ENCODE peak calls at places on chromosomes 11 and 22, in seven cellular contexts. P, Q, H, T, B, M and S are unnamed samples.

GRCh38 chr11:80197155-80197554 is 756.3 kb upstream of the TENM4 start:
- DNase-seq in P (no peak), Q (no peak), H (no peak), T (no peak), B (no peak), M (no peak), S (no peak)

GRCh38 chr22:38982008-38982927 is at the start of gene APOBEC3B:
- DNase-seq in P (peak), Q (peak), H (no peak), T (peak), B (peak), M (no peak), S (peak)

GRCh38 chr11:70742553-70743291 is 344.4 kb downstream of the CTTN start:
- DNase-seq in P (no peak), Q (no peak), H (no peak), T (no peak), B (no peak), M (peak), S (no peak)

GRCh38 chr11:94734563-94735275 is 33.4 kb upstream of the AMOTL1 start:
- DNase-seq in P (no peak), Q (no peak), H (no peak), T (no peak), B (peak), M (peak), S (no peak)

GRCh38 chr11:72241290-72241781 is 2.6 kb downstream of the PHOX2A start:
- DNase-seq in P (no peak), Q (no peak), H (no peak), T (no peak), B (no peak), M (no peak), S (no peak)

GRCh38 chr11:72848846-72849466 is 34.7 kb downstream of the ATG16L2 start:
- DNase-seq in P (peak), Q (no peak), H (peak), T (no peak), B (peak), M (peak), S (peak)

GRCh38 chr22:32542332-32543019 is 67.9 kb downstream of the FBXO7 start:
- DNase-seq in P (no peak), Q (no peak), H (no peak), T (no peak), B (no peak), M (no peak), S (no peak)

GRCh38 chr11:78202733-78203167 is 14.0 kb downstream of the USP35 start:
- DNase-seq in P (no peak), Q (no peak), H (no peak), T (no peak), B (no peak), M (no peak), S (no peak)

GRCh38 chr22:19043111-19044085 is 78.8 kb downstream of the DGCR2 start:
- DNase-seq in P (peak), Q (no peak), H (no peak), T (no peak), B (no peak), M (no peak), S (no peak)

GRCh38 chr22:30002861-30003489 is 77.3 kb upstream of the HORMAD2 start:
- DNase-seq in P (no peak), Q (no peak), H (no peak), T (no peak), B (no peak), M (no peak), S (no peak)

GRCh38 chr11:2667940-2668339 is 31.9 kb downstream of the KCNQ1OT1 start:
- DNase-seq in P (no peak), Q (no peak), H (no peak), T (no peak), B (no peak), M (no peak), S (no peak)

GRCh38 chr11:20158597-20159257 is 1.5 kb downstream of the DBX1 start:
- DNase-seq in P (peak), Q (no peak), H (no peak), T (no peak), B (peak), M (peak), S (peak)

GRCh38 chr11:11038339-11039248 is 180.7 kb upstream of the ZBED5 start:
- DNase-seq in P (no peak), Q (no peak), H (no peak), T (no peak), B (no peak), M (no peak), S (no peak)

GRCh38 chr22:17250380-17251129 is 31.3 kb upstream of the ADA2 start:
- DNase-seq in P (no peak), Q (no peak), H (no peak), T (no peak), B (no peak), M (no peak), S (no peak)

GRCh38 chr22:21917206-21917958 is 35.3 kb downstream of the PPM1F start:
- DNase-seq in P (no peak), Q (no peak), H (no peak), T (no peak), B (peak), M (peak), S (peak)

GRCh38 chr11:2771758-2772466 is 72.1 kb upstream of the KCNQ1OT1 start:
- DNase-seq in P (no peak), Q (peak), H (peak), T (no peak), B (no peak), M (peak), S (no peak)

GRCh38 chr11:132943325-132943736 is 589.0 kb downstream of the OPCML start:
- DNase-seq in P (peak), Q (no peak), H (no peak), T (no peak), B (peak), M (peak), S (no peak)

GRCh38 chr22:31943206-31943975 is 944 bp upstream of the YWHAH start:
- DNase-seq in P (no peak), Q (peak), H (no peak), T (no peak), B (no peak), M (no peak), S (no peak)

GRCh38 chr22:35539487-35539886 is 1.1 kb upstream of the RASD2 start:
- DNase-seq in P (no peak), Q (no peak), H (no peak), T (no peak), B (no peak), M (no peak), S (no peak)

GRCh38 chr11:77884186-77884828 is 63.4 kb downstream of the AAMDC start:
- DNase-seq in P (peak), Q (no peak), H (no peak), T (no peak), B (peak), M (no peak), S (no peak)

GRCh38 chr11:96263361-96263763 is 79.6 kb downstream of the MAML2 start:
- DNase-seq in P (peak), Q (no peak), H (no peak), T (no peak), B (peak), M (no peak), S (peak)

GRCh38 chr22:22167791-22168189 is 76.8 kb upstream of the VPREB1 start:
- DNase-seq in P (no peak), Q (no peak), H (peak), T (no peak), B (no peak), M (no peak), S (no peak)

GRCh38 chr11:119339581-119340334 is 925 bp downstream of the C1QTNF5 start:
- DNase-seq in P (peak), Q (no peak), H (no peak), T (peak), B (peak), M (peak), S (no peak)

GRCh38 chr11:3796796-3797328 is 492 bp downstream of the NUP98 start:
- DNase-seq in P (no peak), Q (no peak), H (no peak), T (no peak), B (no peak), M (no peak), S (no peak)

GRCh38 chr11:58616594-58616993 is 5.9 kb upstream of the CNTF start:
- DNase-seq in P (peak), Q (no peak), H (no peak), T (no peak), B (peak), M (no peak), S (peak)

GRCh38 chr11:104033561-104033960 is 2.9 kb upstream of the DDI1 start:
- DNase-seq in P (no peak), Q (no peak), H (no peak), T (no peak), B (no peak), M (no peak), S (no peak)

GRCh38 chr22:47059701-47060161 is 297.3 kb downstream of the TBC1D22A start:
- DNase-seq in P (peak), Q (no peak), H (peak), T (no peak), B (peak), M (no peak), S (no peak)

GRCh38 chr22:49827853-49828598 is at the start of gene BRD1:
- DNase-seq in P (peak), Q (no peak), H (no peak), T (peak), B (peak), M (no peak), S (no peak)

GRCh38 chr22:44660051-44660830 is 41.8 kb upstream of the PRR5 start:
- DNase-seq in P (no peak), Q (no peak), H (no peak), T (no peak), B (no peak), M (no peak), S (no peak)

GRCh38 chr11:17544181-17544622 is at the start of gene USH1C:
- DNase-seq in P (no peak), Q (no peak), H (no peak), T (no peak), B (no peak), M (peak), S (no peak)

GRCh38 chr11:110747531-110747930 is 35.3 kb upstream of the ARHGAP20 start:
- DNase-seq in P (no peak), Q (no peak), H (no peak), T (no peak), B (no peak), M (no peak), S (no peak)

GRCh38 chr11:131488208-131488607 is 117.8 kb downstream of the NTM start:
- DNase-seq in P (no peak), Q (no peak), H (no peak), T (no peak), B (no peak), M (no peak), S (no peak)

GRCh38 chr11:118979434-118979833 is 7.9 kb downstream of the FOXR1 start:
- DNase-seq in P (no peak), Q (no peak), H (no peak), T (no peak), B (no peak), M (peak), S (no peak)

GRCh38 chr11:31620434-31620833 is 110.9 kb downstream of the ELP4 start:
- DNase-seq in P (no peak), Q (no peak), H (no peak), T (no peak), B (no peak), M (no peak), S (no peak)

GRCh38 chr11:106770489-106771100 is 247.7 kb downstream of the GUCY1A2 start:
- DNase-seq in P (peak), Q (no peak), H (no peak), T (no peak), B (no peak), M (no peak), S (no peak)

GRCh38 chr11:132523929-132524328 is 1008.4 kb downstream of the OPCML start:
- DNase-seq in P (no peak), Q (no peak), H (no peak), T (no peak), B (no peak), M (no peak), S (no peak)